ENCODE peak calls at places on chromosomes 12 and 14, in seven cellular contexts. O is ovary; X is cardiac muscle cell; Y is A549; N is tibial artery; M is CD8-positive, alpha-beta T cell; A is fibroblast of pulmonary artery. Q is an unnamed sample.

GRCh38 chr12:30963709-30964564 is 37.4 kb downstream of the TSPAN11 start:
- DNase-seq in X (no peak), O (no peak), N (no peak), A (no peak), M (no peak), Y (no peak), Q (no peak)

GRCh38 chr14:54976316-54976715 is 50.6 kb downstream of the WDHD1 start:
- DNase-seq in A (peak), N (no peak), O (no peak), X (peak), M (no peak), Y (no peak), Q (no peak)

GRCh38 chr12:48542300-48542928 is 17.0 kb downstream of the OR8S1 start:
- DNase-seq in M (peak), O (no peak), Y (peak), A (peak), N (no peak), X (peak), Q (no peak)

GRCh38 chr12:21940972-21941521 is at the start of gene ABCC9:
- DNase-seq in Y (no peak), M (peak), X (peak), A (peak), O (peak), N (peak), Q (peak)

GRCh38 chr12:67747869-67748760 is 99.6 kb downstream of the DYRK2 start:
- DNase-seq in N (no peak), M (no peak), X (peak), Y (peak), O (no peak), A (peak), Q (no peak)

GRCh38 chr12:6313326-6313940 is 3.0 kb downstream of the PLEKHG6 start:
- DNase-seq in M (no peak), N (no peak), X (no peak), O (no peak), Y (no peak), A (no peak), Q (no peak)

GRCh38 chr14:44418856-44419255 is 88.2 kb downstream of the FSCB start:
- DNase-seq in N (no peak), Y (no peak), O (no peak), X (peak), A (no peak), M (no peak), Q (no peak)

GRCh38 chr12:42893802-42894201 is 304.3 kb upstream of the PRICKLE1 start:
- DNase-seq in A (no peak), X (no peak), M (no peak), N (no peak), Y (no peak), O (no peak), Q (no peak)

GRCh38 chr14:63292805-63293204 is 25.9 kb downstream of the GPHB5 start:
- DNase-seq in M (no peak), Y (no peak), X (no peak), O (no peak), A (no peak), N (no peak), Q (no peak)

GRCh38 chr14:99389171-99389826 is 91.4 kb downstream of the SETD3 start:
- DNase-seq in M (no peak), Y (peak), A (peak), O (peak), X (peak), N (no peak), Q (peak)

GRCh38 chr14:55904086-55904485 is 214.1 kb upstream of the PELI2 start:
- DNase-seq in Y (no peak), A (no peak), M (no peak), N (no peak), O (no peak), X (no peak), Q (no peak)

GRCh38 chr14:23399136-23399535 is 8.9 kb downstream of the MYH6 start:
- DNase-seq in N (no peak), A (no peak), O (no peak), Y (no peak), M (no peak), X (no peak), Q (no peak)

GRCh38 chr14:34873591-34874385 is 1.4 kb downstream of the BAZ1A start:
- DNase-seq in O (peak), A (peak), N (peak), M (peak), X (peak), Y (peak), Q (no peak)

GRCh38 chr12:51028126-51028810 is 2.1 kb upstream of the SLC11A2 start:
- DNase-seq in X (peak), Y (peak), N (no peak), A (peak), M (peak), O (no peak), Q (no peak)

GRCh38 chr14:99724196-99724891 is 40.2 kb downstream of the CYP46A1 start:
- DNase-seq in X (peak), M (no peak), N (no peak), Y (no peak), O (no peak), A (peak), Q (no peak)

GRCh38 chr14:30521899-30522736 is 36.8 kb upstream of the G2E3 start:
- DNase-seq in N (no peak), X (peak), A (peak), M (no peak), O (no peak), Y (peak), Q (no peak)

GRCh38 chr12:133058203-133059125 is 21.2 kb downstream of the ZNF84 start:
- DNase-seq in Y (peak), X (no peak), O (no peak), M (no peak), A (peak), N (no peak), Q (no peak)

GRCh38 chr12:68336754-68337343 is 4.7 kb upstream of the MDM1 start:
- DNase-seq in Y (peak), N (no peak), O (no peak), A (no peak), X (no peak), M (no peak), Q (no peak)

GRCh38 chr12:80264386-80264785 is 165.0 kb downstream of the OTOGL start:
- DNase-seq in M (no peak), A (no peak), Y (no peak), X (no peak), O (no peak), N (no peak), Q (no peak)

GRCh38 chr14:73457050-73457934 is 1.1 kb downstream of the NUMB start:
- DNase-seq in X (peak), Y (peak), A (no peak), O (peak), M (no peak), N (peak), Q (no peak)

GRCh38 chr12:108063192-108063591 is 65.9 kb upstream of the WSCD2 start:
- DNase-seq in Y (peak), M (no peak), X (peak), O (no peak), N (no peak), A (peak), Q (no peak)

GRCh38 chr12:105382771-105383632 is 52.5 kb downstream of the C12orf75 start:
- DNase-seq in M (no peak), A (peak), Y (peak), X (peak), N (no peak), O (no peak), Q (no peak)

GRCh38 chr14:61812347-61813100 is 50.3 kb downstream of the SNAPC1 start:
- DNase-seq in Y (no peak), A (peak), X (peak), O (no peak), M (no peak), N (no peak), Q (no peak)
- H3K4me3 ChIP-seq in Y (peak), A (peak), X (peak), O (no peak), M (peak), N (peak), Q (peak)

DNA sequence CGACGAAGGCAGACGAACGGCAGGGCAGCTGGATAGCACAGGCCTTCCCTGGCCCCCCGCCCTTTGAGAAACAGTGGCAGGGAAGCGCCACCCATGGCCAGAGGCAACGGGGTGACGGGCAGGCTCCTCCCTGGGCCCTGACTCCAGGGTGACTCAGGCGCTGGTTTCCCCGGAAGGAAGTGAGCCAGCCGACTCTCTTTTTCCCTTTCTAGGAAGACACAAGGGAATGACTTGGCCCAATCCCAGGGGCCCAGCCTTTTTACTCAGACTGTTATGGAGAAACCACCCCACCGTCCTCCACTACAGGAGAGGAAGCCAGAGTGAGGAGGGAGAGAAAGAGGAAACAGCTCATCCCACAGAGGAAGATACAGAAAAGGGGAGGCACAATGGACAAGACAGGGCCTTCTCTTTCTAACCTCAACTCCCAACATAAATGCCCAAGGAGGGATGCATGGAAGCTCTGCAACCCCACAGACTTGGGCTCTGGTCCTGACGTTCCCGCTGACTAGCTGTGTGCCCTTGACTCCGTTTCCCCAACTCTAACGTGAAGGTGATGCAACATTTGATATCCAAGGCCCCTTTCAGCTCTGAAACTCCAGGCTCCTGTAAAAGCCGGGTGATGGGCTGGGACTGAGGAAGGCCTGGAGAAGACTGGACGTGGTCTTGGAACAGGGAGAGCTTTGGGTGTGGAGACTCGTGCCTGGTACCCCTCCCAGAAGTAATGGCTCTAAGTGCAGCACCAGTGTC is 27.9 kb downstream of the ACTN1 start:
- DNase-seq in N (peak), Y (peak), O (peak), X (peak), A (peak), M (no peak), Q (peak)
- H3K4me3 ChIP-seq in N (no peak), Y (peak), O (no peak), X (no peak), A (no peak), M (no peak), Q (no peak)

GRCh38 chr14:53946404-53947400 is 9.9 kb downstream of the BMP4 start:
- DNase-seq in M (no peak), O (peak), Y (no peak), A (no peak), X (no peak), N (no peak), Q (no peak)

GRCh38 chr14:53947452-53948180 is 9.0 kb downstream of the BMP4 start:
- DNase-seq in O (no peak), M (no peak), A (no peak), Y (no peak), N (no peak), X (no peak), Q (no peak)

GRCh38 chr14:53943751-53944083 is 12.9 kb downstream of the BMP4 start:
- DNase-seq in A (no peak), N (no peak), M (no peak), Y (no peak), O (no peak), X (no peak), Q (no peak)

GRCh38 chr14:53948181-53948884 is 8.3 kb downstream of the BMP4 start:
- DNase-seq in Y (no peak), O (no peak), N (no peak), M (no peak), A (no peak), X (no peak), Q (no peak)

GRCh38 chr14:53946071-53946403 is 10.6 kb downstream of the BMP4 start:
- DNase-seq in X (no peak), N (no peak), O (no peak), M (no peak), A (no peak), Y (no peak), Q (no peak)
- H3K4me3 ChIP-seq in X (peak), N (no peak), O (no peak), M (no peak), A (no peak), Y (no peak), Q (no peak)

GRCh38 chr12:14814082-14814481 is at the start of gene SMCO3:
- DNase-seq in A (no peak), N (no peak), X (no peak), M (no peak), Y (no peak), O (no peak), Q (no peak)

GRCh38 chr12:14810953-14811483 is 3.0 kb downstream of the SMCO3 start:
- DNase-seq in O (no peak), Y (peak), A (peak), N (no peak), X (peak), M (no peak), Q (no peak)

GRCh38 chr12:14811486-14811885 is 2.5 kb downstream of the SMCO3 start:
- DNase-seq in X (no peak), A (no peak), M (no peak), O (no peak), Y (no peak), N (no peak), Q (no peak)

GRCh38 chr12:14810167-14810952 is 3.6 kb downstream of the SMCO3 start:
- DNase-seq in N (no peak), O (no peak), X (no peak), Y (no peak), M (no peak), A (no peak), Q (no peak)
- H3K4me3 ChIP-seq in N (no peak), O (no peak), X (no peak), Y (no peak), M (no peak), A (no peak), Q (no peak)

DNA sequence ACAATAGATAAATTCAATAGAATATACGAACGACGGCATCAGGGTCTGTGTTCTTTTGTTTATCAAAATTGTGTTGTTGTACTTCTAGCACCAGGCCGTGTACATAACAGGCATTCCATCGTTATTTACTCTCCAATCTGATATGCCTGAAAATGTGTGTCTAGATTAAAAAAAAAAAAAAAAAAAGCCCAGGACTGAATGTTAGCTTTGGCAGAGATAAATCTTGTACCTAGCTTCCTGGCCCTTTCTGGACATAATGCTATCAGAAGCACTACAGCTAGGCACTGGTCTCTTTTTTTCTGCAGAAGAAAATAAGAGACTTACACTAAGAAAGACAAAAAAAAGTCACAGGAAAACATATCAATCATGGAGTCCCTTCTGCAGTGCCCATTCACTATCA is 37.0 kb downstream of the CDKL1 start:
- DNase-seq in O (no peak), X (no peak), N (no peak), A (no peak), Y (no peak), M (no peak), Q (no peak)
- H3K4me3 ChIP-seq in O (no peak), X (no peak), N (no peak), A (no peak), Y (no peak), M (no peak), Q (no peak)

DNA sequence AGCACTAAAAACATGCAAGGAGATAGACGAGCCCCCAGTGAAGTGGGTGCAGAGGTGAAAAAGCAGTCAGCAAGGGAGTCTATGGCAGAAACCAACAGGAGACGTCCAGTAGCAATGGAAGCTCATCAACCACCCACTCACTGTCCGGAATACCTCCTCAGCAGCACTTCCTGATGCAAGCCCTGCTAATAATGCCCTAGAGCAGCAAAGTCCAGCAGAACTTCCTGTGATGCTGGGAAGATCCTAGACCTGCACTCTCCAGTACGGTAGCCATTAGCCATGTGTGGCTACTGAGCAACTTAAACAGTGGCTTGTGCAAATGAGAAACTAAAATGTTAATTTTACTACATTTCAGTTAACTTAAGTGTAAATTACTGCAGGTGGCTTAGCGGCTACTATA is 11.0 kb downstream of the SERPINA9 start:
- DNase-seq in N (no peak), O (no peak), X (no peak), M (no peak), A (no peak), Y (no peak), Q (no peak)
- H3K4me3 ChIP-seq in N (no peak), O (no peak), X (no peak), M (no peak), A (no peak), Y (no peak), Q (no peak)

GRCh38 chr14:94819531-94819930 is 49.6 kb upstream of the GSC start:
- DNase-seq in N (no peak), X (no peak), M (no peak), A (no peak), O (no peak), Y (no peak), Q (no peak)
- H3K4me3 ChIP-seq in N (no peak), X (no peak), M (no peak), A (no peak), O (no peak), Y (no peak), Q (no peak)

DNA sequence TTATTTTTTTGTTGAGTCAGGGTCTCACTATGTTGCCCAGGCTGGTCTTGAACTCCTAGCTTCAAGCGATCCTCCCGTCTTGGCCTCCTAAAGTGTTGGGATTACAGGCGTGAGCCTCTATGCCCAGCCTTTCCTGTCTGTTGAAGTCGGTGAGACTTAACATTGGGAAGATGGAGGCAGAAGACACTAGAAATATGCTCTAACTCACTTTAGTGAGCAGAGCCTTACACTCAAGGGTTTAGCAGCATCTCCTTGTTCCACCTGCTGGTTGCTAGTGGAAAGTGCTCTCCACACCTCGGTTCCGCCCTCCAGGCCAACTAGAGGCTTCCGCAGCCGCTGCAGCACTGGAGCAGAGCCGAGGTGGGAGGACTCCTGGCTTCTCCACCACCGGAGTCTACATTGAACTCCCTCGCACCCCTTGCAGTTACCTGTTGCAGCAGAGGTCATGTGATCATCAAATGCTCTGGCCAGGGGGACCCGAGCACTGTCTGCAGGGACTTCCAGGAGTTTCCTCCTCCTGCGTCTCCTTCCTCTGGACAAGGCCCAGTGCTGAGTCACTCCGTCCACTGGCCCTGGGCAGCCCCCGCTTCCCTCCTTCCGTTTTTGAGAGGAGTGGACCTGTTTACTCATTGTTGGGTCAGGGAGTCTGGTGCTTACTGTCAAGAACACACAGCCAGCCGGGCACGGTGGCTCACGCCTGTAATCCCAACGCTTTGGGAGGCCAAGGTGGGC is 9.4 kb upstream of the HVCN1 start:
- DNase-seq in M (peak), O (peak), A (peak), N (peak), X (peak), Y (peak), Q (peak)
- H3K4me3 ChIP-seq in M (no peak), O (peak), A (no peak), N (peak), X (no peak), Y (no peak), Q (no peak)

GRCh38 chr12:125185740-125186470 is 120.7 kb downstream of the AACS start:
- DNase-seq in A (peak), M (no peak), X (peak), N (peak), Y (peak), O (no peak), Q (peak)

GRCh38 chr12:125181107-125181506 is 115.9 kb downstream of the AACS start:
- DNase-seq in Y (no peak), A (no peak), X (no peak), M (no peak), O (no peak), N (no peak), Q (no peak)

GRCh38 chr12:125185311-125185739 is 120.1 kb downstream of the AACS start:
- DNase-seq in N (no peak), X (no peak), M (no peak), A (no peak), O (no peak), Y (no peak), Q (peak)

GRCh38 chr12:125184213-125184952 is 119.1 kb downstream of the AACS start:
- DNase-seq in A (no peak), Y (no peak), M (no peak), N (no peak), X (no peak), O (no peak), Q (no peak)

DNA sequence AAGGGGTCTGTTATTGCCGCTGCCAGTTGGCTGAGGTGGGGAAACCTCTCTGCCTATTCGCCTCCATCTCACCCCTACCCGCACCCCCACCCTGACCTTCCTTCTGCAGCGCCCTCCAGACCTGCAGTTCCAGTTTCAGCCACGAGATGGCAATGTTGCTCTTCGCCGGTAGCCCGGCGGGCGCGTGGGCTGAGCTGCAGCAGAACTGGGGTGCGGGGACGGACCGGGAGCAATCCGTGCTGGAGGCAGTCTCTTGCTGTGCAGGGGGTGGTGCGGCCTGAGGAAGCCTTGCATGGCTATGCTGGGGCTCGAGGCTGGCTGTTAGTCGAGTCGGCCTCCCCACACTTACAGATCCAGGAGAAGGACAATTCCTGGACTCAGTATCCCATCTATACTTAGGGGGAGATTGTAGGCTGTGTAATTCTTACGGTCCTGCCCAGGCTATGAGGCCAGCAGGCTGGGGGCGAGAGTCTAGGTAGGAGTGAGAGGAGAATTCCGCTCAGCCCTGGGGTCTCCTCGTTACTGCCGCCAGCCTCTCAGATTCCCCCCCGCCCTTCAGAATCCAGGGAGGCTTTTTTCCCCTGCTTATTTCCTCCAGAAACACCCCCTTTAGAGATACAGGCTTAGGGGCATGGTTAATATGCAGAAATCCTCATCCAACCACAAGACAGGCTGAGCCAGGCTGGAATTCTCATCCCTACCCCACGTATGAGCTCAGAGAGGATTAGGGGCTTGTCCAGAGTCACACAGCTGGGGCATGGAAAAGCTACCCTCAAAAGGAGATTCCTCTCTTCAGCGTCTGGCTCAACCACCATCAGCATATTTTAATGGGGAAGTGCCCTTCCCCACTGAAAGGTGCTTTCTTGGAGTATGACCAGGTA is 118.2 kb downstream of the AACS start:
- DNase-seq in Y (peak), N (peak), M (peak), X (peak), A (peak), O (peak), Q (peak)
- H3K4me3 ChIP-seq in Y (no peak), N (no peak), M (no peak), X (no peak), A (no peak), O (no peak), Q (no peak)